ENCODE peak calls at places on chromosome 4, in six cellular contexts. S is IMR-90; A is AG10803; P is SK-N-DZ; I is activated CD4-positive, CD25-positive, alpha-beta regulatory T cell treated with anti-CD3 and anti-CD28 coated beads, Interleukin-2, amount 50 U/mL, for 72 hours; J is H9. M is an unnamed sample.

GRCh38 chr4:123822353-123822752 is 425.8 kb downstream of the SPRY1 start:
- DNase-seq in S (no peak), A (no peak), P (no peak), I (no peak), J (no peak), M (no peak)

GRCh38 chr4:181952478-181952877 is 290.7 kb upstream of the TENM3 start:
- DNase-seq in S (peak; percentile 96), P (peak; percentile 67), A (peak; percentile 89), I (no peak), J (no peak), M (no peak)

GRCh38 chr4:155377281-155377680 is 516 bp upstream of the MAP9 start:
- DNase-seq in A (no peak), J (no peak), S (peak; percentile 15), P (no peak), I (no peak), M (no peak)

GRCh38 chr4:108744307-108744706 is 18.5 kb downstream of the ETNPPL start:
- DNase-seq in P (no peak), S (no peak), J (no peak), A (peak; percentile 10), I (no peak), M (no peak)

GRCh38 chr4:8303485-8304281 is 34.1 kb downstream of the HTRA3 start:
- DNase-seq in I (no peak), S (peak; percentile 95), P (no peak), A (peak; percentile 91), J (no peak), M (no peak)

GRCh38 chr4:185017964-185018772 is at the start of gene HELT:
- DNase-seq in S (no peak), I (no peak), A (no peak), J (peak; percentile 72), P (no peak), M (no peak)

GRCh38 chr4:88090898-88091297 is 67.5 kb downstream of the ABCG2 start:
- DNase-seq in J (no peak), I (no peak), A (no peak), P (no peak), S (no peak), M (no peak)

GRCh38 chr4:1939664-1940509 is 68.7 kb downstream of the NSD2 start:
- DNase-seq in A (peak; percentile 72), P (no peak), J (no peak), S (peak; percentile 95), I (no peak), M (no peak)

GRCh38 chr4:123874044-123874443 is 477.4 kb downstream of the SPRY1 start:
- DNase-seq in I (no peak), A (no peak), P (no peak), J (no peak), S (no peak), M (peak; percentile 17)

GRCh38 chr4:8276358-8277240 is 7.0 kb downstream of the HTRA3 start:
- DNase-seq in A (peak; percentile 50), S (peak; percentile 16), J (no peak), I (no peak), P (no peak), M (no peak)

GRCh38 chr4:101279377-101279871 is 67.9 kb downstream of the PPP3CA start:
- DNase-seq in P (no peak), A (peak; percentile 97), J (no peak), S (peak; percentile 97), I (no peak), M (peak; percentile 17)

GRCh38 chr4:86497131-86497530 is 97.0 kb upstream of the PTPN13 start:
- DNase-seq in P (no peak), J (no peak), I (no peak), A (peak; percentile 49), S (no peak), M (no peak)

GRCh38 chr4:57020467-57021101 is 41.9 kb downstream of the POLR2B start:
- DNase-seq in P (no peak), J (no peak), A (peak; percentile 83), S (peak; percentile 94), I (no peak), M (no peak)

GRCh38 chr4:142473218-142473959 is 372.7 kb downstream of the INPP4B start:
- DNase-seq in P (no peak), A (no peak), J (no peak), I (no peak), S (no peak), M (no peak)

GRCh38 chr4:145153181-145153903 is 27.0 kb downstream of the OTUD4 start:
- DNase-seq in P (no peak), A (no peak), I (no peak), S (peak; percentile 17), J (no peak), M (no peak)

GRCh38 chr4:12244949-12245348 is 816.3 kb upstream of the HS3ST1 start:
- DNase-seq in P (no peak), A (no peak), J (no peak), I (no peak), S (no peak), M (no peak)

GRCh38 chr4:115678425-115678941 is 565.1 kb upstream of the NDST4 start:
- DNase-seq in P (no peak), A (no peak), S (no peak), J (peak; percentile 29), I (no peak), M (no peak)

GRCh38 chr4:23368081-23368697 is 521.7 kb downstream of the PPARGC1A start:
- DNase-seq in I (no peak), S (peak; percentile 1), J (peak; percentile 75), P (peak; percentile 21), A (no peak), M (peak; percentile 9)

GRCh38 chr4:72286185-72286584 is 254.4 kb downstream of the NPFFR2 start:
- DNase-seq in A (peak; percentile 15), P (no peak), I (no peak), S (peak; percentile 12), J (no peak), M (peak; percentile 1)

GRCh38 chr4:26130173-26130572 is 190.6 kb upstream of the RBPJ start:
- DNase-seq in I (no peak), J (no peak), P (no peak), S (no peak), A (no peak), M (no peak)

GRCh38 chr4:1337376-1337831 is 9.6 kb upstream of the UVSSA start:
- DNase-seq in A (peak; percentile 3), J (no peak), P (no peak), I (no peak), S (peak; percentile 51), M (no peak)

GRCh38 chr4:123102897-123103489 is 180.6 kb upstream of the NUDT6 start:
- DNase-seq in J (no peak), P (peak; percentile 20), A (peak; percentile 61), I (no peak), S (peak; percentile 69), M (peak; percentile 55)

GRCh38 chr4:14446904-14447303 is 555.4 kb upstream of the CPEB2 start:
- DNase-seq in P (no peak), S (no peak), I (no peak), J (no peak), A (no peak), M (no peak)

GRCh38 chr4:71259911-71260331 is 78.9 kb upstream of the SLC4A4 start:
- DNase-seq in P (no peak), S (no peak), J (no peak), A (no peak), I (no peak), M (no peak)

GRCh38 chr4:97645437-97645836 is 497.8 kb downstream of the STPG2 start:
- DNase-seq in S (no peak), P (peak; percentile 5), A (no peak), J (no peak), I (no peak), M (no peak)

GRCh38 chr4:92236907-92237306 is 66.9 kb upstream of the GRID2 start:
- DNase-seq in A (no peak), I (no peak), S (peak; percentile 77), P (no peak), J (no peak), M (no peak)

GRCh38 chr4:76690091-76690905 is 207.6 kb downstream of the SOWAHB start:
- DNase-seq in A (peak; percentile 60), P (peak; percentile 37), J (no peak), S (peak; percentile 24), I (no peak), M (peak; percentile 84)